ENCODE peak calls at places on chromosome 3, in five cellular contexts. V, B, D, P and T are unnamed samples.

GRCh38 chr3:32384938-32385337 is 6.7 kb upstream of the CMTM7 start:
- DNase-seq in D (no peak), V (no peak), B (peak), P (peak), T (no peak)

GRCh38 chr3:120498947-120499346 is 48.2 kb upstream of the FSTL1 start:
- DNase-seq in P (peak), B (peak), D (no peak), V (peak), T (peak)

GRCh38 chr3:127456471-127457093 is 134.0 kb downstream of the TPRA1 start:
- DNase-seq in D (no peak), P (peak), B (peak), V (no peak), T (no peak)

GRCh38 chr3:100416863-100417262 is 15.5 kb downstream of the LNP1 start:
- DNase-seq in D (no peak), B (no peak), P (no peak), V (no peak), T (no peak)

GRCh38 chr3:16570113-16570512 is 35.1 kb downstream of the DAZL start:
- DNase-seq in D (no peak), B (no peak), V (no peak), P (no peak), T (no peak)

GRCh38 chr3:16319307-16319706 is 54.3 kb downstream of the OXNAD1 start:
- DNase-seq in V (no peak), B (no peak), D (no peak), P (no peak), T (no peak)

GRCh38 chr3:49629866-49630265 is 44.3 kb upstream of the APEH start:
- DNase-seq in P (no peak), D (no peak), B (no peak), V (no peak), T (no peak)

GRCh38 chr3:45792516-45793172 is 3.7 kb downstream of the SLC6A20 start:
- DNase-seq in D (no peak), B (no peak), P (no peak), V (no peak), T (no peak)

GRCh38 chr3:77159182-77159581 is 119.3 kb downstream of the ROBO2 start:
- DNase-seq in V (no peak), P (no peak), B (no peak), D (no peak), T (no peak)

DNA sequence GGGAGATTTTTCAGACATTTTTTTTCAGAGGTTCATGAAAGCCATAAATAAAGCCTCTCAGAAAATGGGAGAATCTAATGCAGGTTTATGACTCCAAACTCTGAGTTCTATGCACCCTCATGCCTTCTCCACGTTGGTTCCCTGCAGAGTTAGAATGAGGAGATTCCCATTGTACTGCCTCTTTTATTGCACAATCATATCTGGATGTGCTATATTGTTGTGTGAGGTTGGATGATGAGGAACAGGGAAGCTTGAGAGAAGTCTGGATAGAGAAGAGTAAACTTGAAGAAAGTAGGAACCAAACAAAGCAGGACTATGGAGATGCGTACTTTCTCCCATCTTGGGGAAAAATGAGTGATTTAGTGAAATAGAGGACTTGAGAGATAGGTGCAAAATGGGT is 178.8 kb downstream of the PDCD6IP start:
- DNase-seq in P (no peak), V (no peak), D (no peak), B (no peak), T (no peak)
- H3K4me3 ChIP-seq in P (no peak), V (no peak), D (no peak), B (no peak), T (no peak)

DNA sequence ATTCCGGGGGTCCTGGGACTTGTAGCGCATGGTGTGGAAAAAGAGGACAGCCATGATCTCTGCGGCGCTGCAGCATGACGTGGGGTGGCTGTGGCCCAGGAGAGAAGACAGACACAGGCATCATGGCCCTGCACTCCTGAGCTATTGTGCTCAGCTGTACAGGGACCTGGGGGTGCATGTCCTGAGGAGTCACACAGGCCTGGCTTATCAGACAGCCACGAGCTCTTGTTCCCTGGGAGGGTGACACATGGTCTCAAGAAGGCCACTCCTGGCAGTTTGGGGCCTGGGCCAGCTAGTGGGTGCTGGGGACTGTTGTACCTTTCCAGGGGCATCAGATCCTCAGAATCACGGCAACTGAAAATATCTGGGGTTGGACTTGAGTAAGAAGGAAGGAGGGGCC is 13.7 kb downstream of the TKT start:
- DNase-seq in V (no peak), B (no peak), P (no peak), D (no peak), T (no peak)
- H3K4me3 ChIP-seq in V (no peak), B (no peak), P (no peak), D (no peak), T (no peak)

GRCh38 chr3:42351221-42351620 is 59.2 kb downstream of the LYZL4 start:
- DNase-seq in B (peak), D (no peak), P (peak), V (no peak), T (peak)
- H3K4me3 ChIP-seq in B (no peak), D (no peak), P (no peak), V (no peak), T (no peak)

DNA sequence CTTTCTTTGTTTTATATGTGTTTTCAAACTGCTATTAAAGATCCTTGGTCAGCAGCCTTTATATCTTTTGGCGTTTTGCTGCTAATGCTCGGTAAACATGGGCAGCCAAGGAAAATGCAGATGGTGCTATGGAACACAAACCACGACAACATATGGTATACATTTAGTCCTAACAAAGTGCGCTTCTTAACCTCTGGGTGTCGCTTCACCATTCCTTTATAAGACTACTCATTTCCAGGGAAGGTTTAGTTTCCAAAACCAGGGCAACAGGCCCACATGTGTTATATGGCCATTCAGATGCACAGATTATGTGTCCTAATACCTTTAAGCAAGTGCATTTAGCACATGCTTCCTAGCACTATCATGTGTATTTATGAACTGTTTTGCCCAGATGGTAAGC is 14.7 kb downstream of the SHOX2 start:
- DNase-seq in B (peak), D (no peak), P (peak), V (no peak), T (no peak)
- H3K4me3 ChIP-seq in B (no peak), D (no peak), P (no peak), V (no peak), T (no peak)

GRCh38 chr3:126208182-126208581 is 27.8 kb upstream of the ALDH1L1 start:
- DNase-seq in V (no peak), D (no peak), B (no peak), P (no peak), T (no peak)
- H3K4me3 ChIP-seq in V (no peak), D (no peak), B (no peak), P (no peak), T (no peak)

DNA sequence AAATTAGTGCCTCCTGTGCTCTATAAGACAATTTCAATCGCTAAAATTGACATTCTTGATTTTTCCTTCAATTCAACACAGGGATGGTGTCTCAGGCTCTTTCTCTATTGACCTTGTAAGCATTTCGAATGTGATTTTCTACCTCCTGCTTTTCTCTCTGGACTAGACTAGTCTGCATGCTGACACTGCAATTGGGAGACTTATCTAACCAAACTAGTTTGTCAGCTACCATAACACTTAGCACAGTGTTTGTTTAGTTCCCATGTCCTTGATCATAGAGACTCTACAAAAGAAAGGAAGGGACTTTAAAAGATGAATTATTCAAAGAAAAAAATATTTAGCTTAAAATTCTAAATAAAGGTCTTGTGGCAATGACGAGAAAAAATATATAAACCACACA is 407.0 kb downstream of the ERC2 start:
- DNase-seq in D (no peak), V (no peak), B (no peak), P (no peak), T (no peak)
- H3K4me3 ChIP-seq in D (no peak), V (no peak), B (no peak), P (no peak), T (no peak)